ENCODE peak calls at places on chromosomes 12 and 14, in seven cellular contexts. C, U, O, R, V, Y and A are unnamed samples.
A peak's percentile ranks its signal among the peaks of the same experiment; 100 is the strongest.

GRCh38 chr12:49969027-49969426 is 3.7 kb upstream of the AQP6 start:
- DNase-seq in O (no peak), R (no peak), Y (no peak), C (no peak), V (no peak), U (no peak), A (no peak)

GRCh38 chr12:13534645-13535398 is 338.3 kb downstream of the EMP1 start:
- DNase-seq in Y (peak; percentile 85), C (peak; percentile 83), R (no peak), O (no peak), V (peak; percentile 24), U (peak; percentile 28), A (peak; percentile 89)

GRCh38 chr12:10851243-10851858 is 2.1 kb upstream of the PRR4 start:
- DNase-seq in U (no peak), V (no peak), C (no peak), R (no peak), O (no peak), Y (no peak), A (no peak)

GRCh38 chr12:71183846-71184245 is 26.0 kb upstream of the TSPAN8 start:
- DNase-seq in R (no peak), O (no peak), U (no peak), V (no peak), Y (no peak), C (no peak), A (no peak)

GRCh38 chr12:45789025-45789424 is 59.5 kb downstream of the ARID2 start:
- DNase-seq in Y (no peak), O (no peak), R (peak; percentile 51), V (peak; percentile 35), C (no peak), U (no peak), A (peak; percentile 52)

GRCh38 chr14:39488600-39488999 is 56.4 kb upstream of the FBXO33 start:
- DNase-seq in C (no peak), R (no peak), V (no peak), Y (no peak), O (no peak), U (no peak), A (no peak)

GRCh38 chr14:90381011-90381790 is 15.6 kb upstream of the CALM1 start:
- DNase-seq in U (no peak), R (no peak), Y (peak; percentile 69), V (peak; percentile 7), C (no peak), O (no peak), A (peak; percentile 15)

GRCh38 chr12:130357241-130357640 is 19.6 kb downstream of the PIWIL1 start:
- DNase-seq in O (no peak), C (no peak), Y (no peak), U (no peak), R (no peak), V (no peak), A (no peak)

GRCh38 chr12:77888611-77889010 is 57.9 kb downstream of the NAV3 start:
- DNase-seq in Y (no peak), R (no peak), O (no peak), C (no peak), V (peak; percentile 94), U (peak; percentile 51), A (no peak)

GRCh38 chr12:1919763-1920162 is 1.3 kb upstream of the CACNA2D4 start:
- DNase-seq in Y (no peak), O (no peak), R (no peak), C (no peak), U (no peak), V (no peak), A (no peak)

GRCh38 chr12:80602455-80602854 is 105.0 kb upstream of the MYF6 start:
- DNase-seq in Y (no peak), R (no peak), C (no peak), V (no peak), O (no peak), U (no peak), A (no peak)

GRCh38 chr14:90644882-90645281 is 171.3 kb downstream of the TTC7B start:
- DNase-seq in C (no peak), V (peak; percentile 87), R (peak; percentile 60), U (no peak), O (no peak), Y (no peak), A (no peak)